ENCODE peak calls at places on chromosomes 16 and 17, in six cellular contexts. P, K, E, U, H and S are unnamed samples.

GRCh38 chr16:85148959-85149358 is 36.7 kb upstream of the CIBAR2 start:
- DNase-seq in P (no peak), K (peak), E (no peak), U (peak), H (peak), S (no peak)

GRCh38 chr16:9761870-9762269 is 420.4 kb downstream of the GRIN2A start:
- DNase-seq in P (no peak), K (no peak), E (no peak), U (no peak), H (no peak), S (no peak)

GRCh38 chr17:42113293-42114069 is 967 bp upstream of the DHX58 start:
- DNase-seq in P (no peak), K (no peak), E (no peak), U (no peak), H (no peak), S (no peak)

GRCh38 chr17:4155980-4156620 is 13.1 kb downstream of the CYB5D2 start:
- DNase-seq in P (no peak), K (no peak), E (no peak), U (no peak), H (no peak), S (no peak)

GRCh38 chr17:49575524-49576120 is at the start of gene NXPH3:
- DNase-seq in P (peak), K (peak), E (no peak), U (peak), H (peak), S (no peak)

GRCh38 chr16:82368041-82368440 is 198.0 kb upstream of the MPHOSPH6 start:
- DNase-seq in P (peak), K (no peak), E (peak), U (peak), H (peak), S (no peak)

GRCh38 chr17:27246537-27246936 is 47.4 kb upstream of the WSB1 start:
- DNase-seq in P (no peak), K (no peak), E (no peak), U (no peak), H (no peak), S (no peak)

GRCh38 chr17:67746704-67747571 is 29.2 kb downstream of the NOL11 start:
- DNase-seq in P (no peak), K (no peak), E (no peak), U (no peak), H (no peak), S (no peak)

GRCh38 chr16:728131-728889 is 1.4 kb downstream of the HAGHL start:
- DNase-seq in P (peak), K (peak), E (no peak), U (peak), H (peak), S (no peak)

GRCh38 chr17:50536683-50537646 is 4.4 kb downstream of the EPN3 start:
- DNase-seq in P (no peak), K (no peak), E (no peak), U (no peak), H (no peak), S (no peak)

GRCh38 chr17:7886227-7887037 is 2.2 kb upstream of the CHD3 start:
- DNase-seq in P (no peak), K (peak), E (no peak), U (peak), H (peak), S (no peak)

GRCh38 chr17:67639555-67639954 is 78.2 kb upstream of the NOL11 start:
- DNase-seq in P (no peak), K (no peak), E (no peak), U (no peak), H (no peak), S (no peak)

GRCh38 chr17:81429353-81429774 is 34.1 kb downstream of the BAHCC1 start:
- DNase-seq in P (peak), K (no peak), E (no peak), U (peak), H (peak), S (no peak)

GRCh38 chr17:32525116-32525515 is 38.3 kb downstream of the CDK5R1 start:
- DNase-seq in P (no peak), K (no peak), E (peak), U (no peak), H (peak), S (no peak)

GRCh38 chr17:17303847-17304490 is 796 bp downstream of the NT5M start:
- DNase-seq in P (no peak), K (no peak), E (no peak), U (no peak), H (no peak), S (no peak)

GRCh38 chr17:1562178-1562643 is 381 bp downstream of the PITPNA start:
- DNase-seq in P (peak), K (no peak), E (no peak), U (no peak), H (peak), S (no peak)
- H3K4me3 ChIP-seq in P (peak), K (peak), E (peak), U (peak), H (no peak), S (peak)

DNA sequence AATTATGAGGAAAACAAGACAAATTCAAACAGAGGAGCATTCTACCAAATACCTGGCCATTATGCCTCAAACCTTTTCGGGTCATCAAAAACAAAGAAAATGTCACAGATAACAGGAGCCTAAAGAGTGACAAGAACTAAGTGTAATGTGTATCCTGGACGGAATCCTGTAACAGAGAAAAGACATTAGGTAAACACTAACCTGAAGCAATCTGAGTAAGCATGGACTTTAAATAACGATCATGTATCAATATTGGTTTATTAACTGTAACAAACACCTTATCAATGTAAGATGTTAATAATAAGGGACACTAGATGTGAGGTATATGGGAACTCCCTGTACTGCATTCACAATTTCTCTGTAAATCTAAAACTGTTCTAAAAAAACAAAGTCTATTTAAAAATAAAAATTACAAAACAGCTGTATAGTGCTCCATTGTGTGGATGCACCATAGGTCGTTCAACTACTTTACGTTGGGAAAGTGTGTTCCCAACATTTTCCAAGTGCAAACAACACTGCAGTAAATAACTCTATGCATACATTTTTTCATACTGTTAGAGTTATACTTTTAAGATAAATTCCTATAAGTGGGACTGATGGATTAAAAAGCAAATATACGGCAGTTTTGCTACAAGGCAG is 14.8 kb downstream of the CMC2 start:
- DNase-seq in P (no peak), K (no peak), E (no peak), U (no peak), H (no peak), S (no peak)
- H3K4me3 ChIP-seq in P (no peak), K (no peak), E (no peak), U (no peak), H (no peak), S (no peak)

GRCh38 chr17:40264458-40265185 is 23.1 kb upstream of the CDC6 start:
- DNase-seq in P (no peak), K (no peak), E (no peak), U (no peak), H (no peak), S (no peak)

GRCh38 chr17:40266882-40267281 is 20.8 kb upstream of the CDC6 start:
- DNase-seq in P (no peak), K (no peak), E (no peak), U (no peak), H (no peak), S (no peak)

GRCh38 chr17:40268141-40268712 is 19.5 kb upstream of the CDC6 start:
- DNase-seq in P (no peak), K (no peak), E (no peak), U (no peak), H (peak), S (no peak)

GRCh38 chr17:40260528-40260927 is 27.2 kb upstream of the CDC6 start:
- DNase-seq in P (no peak), K (no peak), E (no peak), U (no peak), H (peak), S (no peak)

GRCh38 chr17:40265337-40265736 is 22.3 kb upstream of the CDC6 start:
- DNase-seq in P (no peak), K (no peak), E (no peak), U (no peak), H (no peak), S (no peak)
- H3K4me3 ChIP-seq in P (no peak), K (no peak), E (no peak), U (no peak), H (no peak), S (no peak)

DNA sequence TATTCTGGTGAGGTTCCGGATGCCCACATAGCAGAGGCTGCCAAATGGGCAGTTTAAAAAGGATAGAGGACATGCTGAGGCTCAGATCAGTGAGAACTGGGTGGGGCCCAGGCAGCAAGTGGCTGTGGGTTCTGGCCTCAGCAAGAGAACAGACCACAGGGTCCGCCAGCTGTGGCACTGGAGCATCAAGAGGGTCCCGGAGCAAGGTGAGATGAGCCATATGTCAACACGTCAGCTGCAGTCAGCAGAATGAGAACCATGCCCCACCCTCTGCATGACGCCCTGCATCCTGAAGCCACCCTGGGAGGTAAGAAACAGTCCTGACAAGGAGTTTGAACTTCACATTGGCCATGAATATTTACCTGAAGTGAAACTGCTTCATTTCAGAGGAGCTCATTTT is 20.1 kb upstream of the CCL5 start:
- DNase-seq in P (no peak), K (peak), E (no peak), U (no peak), H (no peak), S (no peak)
- H3K4me3 ChIP-seq in P (no peak), K (no peak), E (no peak), U (no peak), H (no peak), S (no peak)

DNA sequence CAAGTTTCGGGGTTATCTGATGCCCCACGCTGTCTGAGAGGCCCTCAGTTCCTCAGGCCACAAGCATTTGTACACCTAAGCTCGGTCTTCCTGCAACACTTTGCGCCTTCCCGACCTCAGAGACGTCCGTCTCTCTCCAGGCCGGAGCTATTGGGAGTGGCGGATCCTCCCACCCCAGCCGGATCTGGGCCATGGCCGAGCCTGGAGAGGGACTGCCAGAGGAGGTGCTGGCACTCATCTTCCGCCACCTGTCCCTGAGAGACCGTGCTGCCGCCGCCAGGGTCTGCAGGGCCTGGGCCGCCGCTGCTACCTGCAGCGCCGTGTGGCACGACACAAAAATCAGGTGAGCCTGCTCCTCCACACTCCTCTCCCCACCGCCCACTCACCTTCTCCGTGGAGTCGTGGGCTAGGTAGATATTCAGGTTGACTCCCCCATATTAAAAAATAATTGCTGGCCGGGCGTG is 1.9 kb downstream of the FBXL8 start:
- DNase-seq in P (peak), K (no peak), E (no peak), U (no peak), H (no peak), S (no peak)
- H3K4me3 ChIP-seq in P (peak), K (no peak), E (peak), U (no peak), H (peak), S (no peak)

GRCh38 chr16:58518980-58519368 is 3.7 kb downstream of the SETD6 start:
- DNase-seq in P (no peak), K (no peak), E (no peak), U (no peak), H (no peak), S (no peak)

GRCh38 chr16:58518083-58518979 is 3.0 kb downstream of the SETD6 start:
- DNase-seq in P (no peak), K (no peak), E (no peak), U (no peak), H (no peak), S (no peak)

GRCh38 chr16:58515871-58516767 is 802 bp downstream of the SETD6 start:
- DNase-seq in P (no peak), K (peak), E (no peak), U (no peak), H (no peak), S (no peak)

GRCh38 chr16:58515125-58515870 is at the start of gene SETD6:
- DNase-seq in P (peak), K (peak), E (peak), U (peak), H (peak), S (peak)

GRCh38 chr16:58516768-58517107 is 1.4 kb downstream of the SETD6 start:
- DNase-seq in P (no peak), K (no peak), E (no peak), U (no peak), H (no peak), S (no peak)
- H3K4me3 ChIP-seq in P (peak), K (no peak), E (no peak), U (no peak), H (no peak), S (no peak)